ENCODE peak calls at places on chromosomes 1 and 21, in seven cellular contexts. One of them, this sample, is unnamed.

GRCh38 chr1:231512147-231512698 is 16.2 kb upstream of the TSNAX start:
- DNase-seq in sigmoid colon: no peak
- DNase-seq in right lobe of liver: no peak
- DNase-seq in fibroblast of lung: peak; percentile 89
- DNase-seq in GM23338: no peak
- DNase-seq in choroid plexus epithelial cell: peak; percentile 55
- DNase-seq in pancreas: no peak
- DNase-seq in this sample: no peak

GRCh38 chr1:53589043-53589887 is 130.1 kb downstream of the DMRTB1 start:
- DNase-seq in choroid plexus epithelial cell: no peak
- DNase-seq in fibroblast of lung: no peak
- DNase-seq in right lobe of liver: no peak
- DNase-seq in sigmoid colon: peak; percentile 30
- DNase-seq in pancreas: no peak
- DNase-seq in GM23338: no peak
- DNase-seq in this sample: no peak

GRCh38 chr21:33162436-33162921 is 67.3 kb upstream of the IFNAR2 start:
- DNase-seq in sigmoid colon: no peak
- DNase-seq in choroid plexus epithelial cell: no peak
- DNase-seq in GM23338: peak; percentile 24
- DNase-seq in right lobe of liver: no peak
- DNase-seq in fibroblast of lung: no peak
- DNase-seq in pancreas: no peak
- DNase-seq in this sample: no peak

GRCh38 chr1:241641748-241642592 is 1.8 kb upstream of the CHML start:
- DNase-seq in pancreas: no peak
- DNase-seq in sigmoid colon: no peak
- DNase-seq in fibroblast of lung: peak; percentile 66
- DNase-seq in choroid plexus epithelial cell: peak; percentile 88
- DNase-seq in right lobe of liver: no peak
- DNase-seq in GM23338: no peak
- DNase-seq in this sample: peak; percentile 90

GRCh38 chr1:151568626-151569088 is 28.5 kb downstream of the TUFT1 start:
- DNase-seq in sigmoid colon: no peak
- DNase-seq in right lobe of liver: no peak
- DNase-seq in choroid plexus epithelial cell: no peak
- DNase-seq in pancreas: no peak
- DNase-seq in GM23338: no peak
- DNase-seq in fibroblast of lung: peak; percentile 7
- DNase-seq in this sample: peak; percentile 38

GRCh38 chr1:196380311-196380710 is 227.9 kb downstream of the KCNT2 start:
- DNase-seq in pancreas: no peak
- DNase-seq in right lobe of liver: no peak
- DNase-seq in fibroblast of lung: no peak
- DNase-seq in choroid plexus epithelial cell: no peak
- DNase-seq in GM23338: peak; percentile 53
- DNase-seq in sigmoid colon: no peak
- DNase-seq in this sample: no peak

GRCh38 chr1:23664837-23665795 is 26.5 kb upstream of the RPL11 start:
- DNase-seq in choroid plexus epithelial cell: peak; percentile 60
- DNase-seq in sigmoid colon: no peak
- DNase-seq in right lobe of liver: no peak
- DNase-seq in GM23338: peak; percentile 70
- DNase-seq in fibroblast of lung: peak; percentile 9
- DNase-seq in pancreas: no peak
- DNase-seq in this sample: peak; percentile 46

GRCh38 chr1:18938008-18938706 is 18.3 kb downstream of the IFFO2 start:
- DNase-seq in pancreas: no peak
- DNase-seq in sigmoid colon: no peak
- DNase-seq in right lobe of liver: no peak
- DNase-seq in choroid plexus epithelial cell: no peak
- DNase-seq in fibroblast of lung: no peak
- DNase-seq in GM23338: no peak
- DNase-seq in this sample: no peak

GRCh38 chr1:239386453-239387303 is at the start of gene CHRM3:
- DNase-seq in choroid plexus epithelial cell: no peak
- DNase-seq in sigmoid colon: peak; percentile 90
- DNase-seq in fibroblast of lung: peak; percentile 74
- DNase-seq in GM23338: peak; percentile 81
- DNase-seq in right lobe of liver: peak; percentile 66
- DNase-seq in pancreas: peak; percentile 91
- DNase-seq in this sample: peak; percentile 96

GRCh38 chr1:181190362-181191035 is 102.0 kb downstream of the IER5 start:
- DNase-seq in choroid plexus epithelial cell: no peak
- DNase-seq in GM23338: peak; percentile 41
- DNase-seq in right lobe of liver: no peak
- DNase-seq in fibroblast of lung: no peak
- DNase-seq in sigmoid colon: no peak
- DNase-seq in pancreas: no peak
- DNase-seq in this sample: peak; percentile 39
- TF ChIP-seq CTCF in choroid plexus epithelial cell: no peak
- TF ChIP-seq CTCF in GM23338: no peak
- TF ChIP-seq CTCF in right lobe of liver: no peak
- TF ChIP-seq CTCF in fibroblast of lung: no peak
- TF ChIP-seq CTCF in sigmoid colon: no peak
- TF ChIP-seq CTCF in pancreas: no peak
- TF ChIP-seq CTCF in this sample: no peak

GRCh38 chr1:94544706-94545490 is 3.3 kb upstream of the F3 start:
- DNase-seq in GM23338: no peak
- DNase-seq in fibroblast of lung: peak; percentile 85
- DNase-seq in choroid plexus epithelial cell: peak; percentile 79
- DNase-seq in right lobe of liver: no peak
- DNase-seq in pancreas: no peak
- DNase-seq in sigmoid colon: no peak
- DNase-seq in this sample: peak; percentile 73
- TF ChIP-seq CTCF in GM23338: no peak
- TF ChIP-seq CTCF in fibroblast of lung: peak; percentile 38
- TF ChIP-seq CTCF in choroid plexus epithelial cell: peak; percentile 41
- TF ChIP-seq CTCF in right lobe of liver: no peak
- TF ChIP-seq CTCF in pancreas: no peak
- TF ChIP-seq CTCF in sigmoid colon: no peak
- TF ChIP-seq CTCF in this sample: no peak

DNA sequence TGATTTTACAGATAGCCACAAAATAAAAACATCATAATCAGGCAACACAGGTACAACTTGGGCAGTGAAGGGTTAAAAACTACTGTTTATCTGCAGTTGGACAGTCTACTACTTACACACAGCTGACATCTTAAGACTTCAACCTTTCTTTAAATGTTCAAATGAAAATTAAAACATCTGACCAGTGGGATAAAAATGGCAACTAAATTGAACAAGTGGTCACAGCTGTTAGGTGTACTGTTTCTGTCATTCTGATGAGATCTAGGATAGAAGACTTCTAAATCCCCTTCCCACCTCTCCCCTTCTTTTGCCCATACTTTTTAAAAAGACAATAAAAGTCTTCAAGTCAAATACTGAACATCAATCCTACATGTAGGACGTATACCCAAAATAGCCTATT is 56.2 kb downstream of the ENAH start:
- DNase-seq in pancreas: no peak
- DNase-seq in sigmoid colon: no peak
- DNase-seq in right lobe of liver: no peak
- DNase-seq in choroid plexus epithelial cell: no peak
- DNase-seq in fibroblast of lung: no peak
- DNase-seq in GM23338: no peak
- DNase-seq in this sample: no peak
- TF ChIP-seq CTCF in pancreas: no peak
- TF ChIP-seq CTCF in sigmoid colon: no peak
- TF ChIP-seq CTCF in right lobe of liver: no peak
- TF ChIP-seq CTCF in choroid plexus epithelial cell: no peak
- TF ChIP-seq CTCF in fibroblast of lung: no peak
- TF ChIP-seq CTCF in GM23338: no peak
- TF ChIP-seq CTCF in this sample: no peak

DNA sequence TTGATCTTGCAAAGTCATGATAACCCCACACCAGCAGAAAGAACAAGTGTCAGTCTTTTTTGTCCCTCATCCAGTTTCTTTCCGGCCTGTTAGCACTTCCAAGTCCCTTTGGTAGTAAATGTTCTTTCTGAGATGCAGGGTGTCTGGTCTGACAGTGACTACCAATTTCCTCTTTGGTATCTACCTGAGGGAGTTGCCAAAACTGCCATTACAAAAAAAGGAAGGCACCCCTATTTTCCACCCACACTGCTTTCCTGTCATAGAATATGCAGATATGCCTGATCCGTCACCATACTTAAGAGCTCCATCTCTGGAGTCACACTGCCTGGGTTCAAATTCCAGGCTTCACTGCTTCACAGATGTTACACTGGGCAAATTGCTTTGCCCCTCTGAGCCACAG is 72.4 kb downstream of the ZNF281 start:
- DNase-seq in sigmoid colon: no peak
- DNase-seq in choroid plexus epithelial cell: no peak
- DNase-seq in pancreas: no peak
- DNase-seq in GM23338: no peak
- DNase-seq in right lobe of liver: no peak
- DNase-seq in fibroblast of lung: no peak
- DNase-seq in this sample: no peak
- TF ChIP-seq CTCF in sigmoid colon: no peak
- TF ChIP-seq CTCF in choroid plexus epithelial cell: no peak
- TF ChIP-seq CTCF in pancreas: no peak
- TF ChIP-seq CTCF in GM23338: no peak
- TF ChIP-seq CTCF in right lobe of liver: no peak
- TF ChIP-seq CTCF in fibroblast of lung: no peak
- TF ChIP-seq CTCF in this sample: no peak

GRCh38 chr1:203673550-203674411 is 47.1 kb downstream of the ATP2B4 start:
- DNase-seq in fibroblast of lung: peak; percentile 94
- DNase-seq in choroid plexus epithelial cell: peak; percentile 88
- DNase-seq in GM23338: peak; percentile 43
- DNase-seq in sigmoid colon: peak; percentile 82
- DNase-seq in pancreas: no peak
- DNase-seq in right lobe of liver: no peak
- DNase-seq in this sample: peak; percentile 99
- TF ChIP-seq CTCF in fibroblast of lung: peak; percentile 22
- TF ChIP-seq CTCF in choroid plexus epithelial cell: peak; percentile 32
- TF ChIP-seq CTCF in GM23338: peak; percentile 21
- TF ChIP-seq CTCF in sigmoid colon: no peak
- TF ChIP-seq CTCF in pancreas: no peak
- TF ChIP-seq CTCF in right lobe of liver: no peak
- TF ChIP-seq CTCF in this sample: peak; percentile 39

GRCh38 chr21:44461438-44462089 is 6.3 kb downstream of the LRRC3 start:
- DNase-seq in choroid plexus epithelial cell: no peak
- DNase-seq in sigmoid colon: peak; percentile 62
- DNase-seq in fibroblast of lung: no peak
- DNase-seq in GM23338: no peak
- DNase-seq in pancreas: no peak
- DNase-seq in right lobe of liver: peak; percentile 79
- DNase-seq in this sample: no peak
- TF ChIP-seq CTCF in choroid plexus epithelial cell: no peak
- TF ChIP-seq CTCF in sigmoid colon: no peak
- TF ChIP-seq CTCF in fibroblast of lung: no peak
- TF ChIP-seq CTCF in GM23338: no peak
- TF ChIP-seq CTCF in pancreas: no peak
- TF ChIP-seq CTCF in right lobe of liver: peak; percentile 62
- TF ChIP-seq CTCF in this sample: no peak